ENCODE peak calls at places on chromosomes 12 and 14, in seven cellular contexts. One of them, this sample, is unnamed.

GRCh38 chr12:51430196-51430895 is 5.7 kb downstream of the SLC4A8 start:
- DNase-seq in neuronal stem cell: no peak
- DNase-seq in H9: no peak
- DNase-seq in IMR-90: no peak
- DNase-seq in mesendoderm: no peak
- DNase-seq in H1: no peak
- DNase-seq in trophoblast cell: no peak
- DNase-seq in this sample: no peak

GRCh38 chr14:55103005-55103640 is 25.9 kb upstream of the LGALS3 start:
- DNase-seq in neuronal stem cell: peak
- DNase-seq in H9: peak
- DNase-seq in IMR-90: peak
- DNase-seq in mesendoderm: peak
- DNase-seq in H1: peak
- DNase-seq in trophoblast cell: peak
- DNase-seq in this sample: peak

GRCh38 chr14:102591372-102591943 is 991 bp upstream of the RCOR1 start:
- DNase-seq in neuronal stem cell: no peak
- DNase-seq in H9: no peak
- DNase-seq in IMR-90: peak
- DNase-seq in mesendoderm: no peak
- DNase-seq in H1: no peak
- DNase-seq in trophoblast cell: no peak
- DNase-seq in this sample: peak

GRCh38 chr12:42585175-42585845 is 4.2 kb downstream of the PRICKLE1 start:
- DNase-seq in neuronal stem cell: no peak
- DNase-seq in H9: no peak
- DNase-seq in IMR-90: no peak
- DNase-seq in mesendoderm: no peak
- DNase-seq in H1: no peak
- DNase-seq in trophoblast cell: no peak
- DNase-seq in this sample: no peak

GRCh38 chr12:42238240-42239140 is at the start of gene YAF2:
- DNase-seq in neuronal stem cell: peak
- DNase-seq in H9: peak
- DNase-seq in IMR-90: peak
- DNase-seq in mesendoderm: peak
- DNase-seq in H1: no peak
- DNase-seq in trophoblast cell: peak
- DNase-seq in this sample: peak

GRCh38 chr12:94174576-94174975 is 26.2 kb downstream of the PLXNC1 start:
- DNase-seq in neuronal stem cell: no peak
- DNase-seq in H9: no peak
- DNase-seq in IMR-90: no peak
- DNase-seq in mesendoderm: no peak
- DNase-seq in H1: no peak
- DNase-seq in trophoblast cell: no peak
- DNase-seq in this sample: no peak

GRCh38 chr12:113860950-113861349 is 105.2 kb downstream of the RBM19 start:
- DNase-seq in neuronal stem cell: no peak
- DNase-seq in H9: peak
- DNase-seq in IMR-90: peak
- DNase-seq in mesendoderm: peak
- DNase-seq in H1: no peak
- DNase-seq in trophoblast cell: peak
- DNase-seq in this sample: peak

GRCh38 chr12:111792155-111792876 is 25.6 kb downstream of the ALDH2 start:
- DNase-seq in neuronal stem cell: no peak
- DNase-seq in H9: peak
- DNase-seq in IMR-90: peak
- DNase-seq in mesendoderm: no peak
- DNase-seq in H1: no peak
- DNase-seq in trophoblast cell: no peak
- DNase-seq in this sample: no peak

GRCh38 chr14:44657153-44657552 is 150.1 kb upstream of the FSCB start:
- DNase-seq in neuronal stem cell: no peak
- DNase-seq in H9: no peak
- DNase-seq in IMR-90: no peak
- DNase-seq in mesendoderm: no peak
- DNase-seq in H1: no peak
- DNase-seq in trophoblast cell: no peak
- DNase-seq in this sample: no peak

GRCh38 chr12:120678572-120678971 is 8.4 kb upstream of the MLEC start:
- DNase-seq in neuronal stem cell: no peak
- DNase-seq in H9: no peak
- DNase-seq in IMR-90: no peak
- DNase-seq in mesendoderm: no peak
- DNase-seq in H1: no peak
- DNase-seq in trophoblast cell: no peak
- DNase-seq in this sample: no peak

GRCh38 chr14:106622200-106622745 is 1095.9 kb downstream of the TMEM121 start:
- DNase-seq in neuronal stem cell: no peak
- DNase-seq in H9: no peak
- DNase-seq in IMR-90: no peak
- DNase-seq in mesendoderm: no peak
- DNase-seq in H1: no peak
- DNase-seq in trophoblast cell: no peak
- DNase-seq in this sample: no peak

GRCh38 chr14:73462078-73462715 is 3.9 kb upstream of the NUMB start:
- DNase-seq in neuronal stem cell: no peak
- DNase-seq in H9: no peak
- DNase-seq in IMR-90: peak
- DNase-seq in mesendoderm: peak
- DNase-seq in H1: no peak
- DNase-seq in trophoblast cell: no peak
- DNase-seq in this sample: peak

GRCh38 chr12:132375747-132376463 is 46.5 kb upstream of the GALNT9 start:
- DNase-seq in neuronal stem cell: no peak
- DNase-seq in H9: no peak
- DNase-seq in IMR-90: no peak
- DNase-seq in mesendoderm: no peak
- DNase-seq in H1: no peak
- DNase-seq in trophoblast cell: peak
- DNase-seq in this sample: no peak

GRCh38 chr12:268483-268840 is 5.8 kb upstream of the SLC6A13 start:
- DNase-seq in neuronal stem cell: no peak
- DNase-seq in H9: no peak
- DNase-seq in IMR-90: no peak
- DNase-seq in mesendoderm: no peak
- DNase-seq in H1: no peak
- DNase-seq in trophoblast cell: no peak
- DNase-seq in this sample: no peak

GRCh38 chr12:269216-269615 is 6.6 kb upstream of the SLC6A13 start:
- DNase-seq in neuronal stem cell: no peak
- DNase-seq in H9: no peak
- DNase-seq in IMR-90: peak
- DNase-seq in mesendoderm: no peak
- DNase-seq in H1: no peak
- DNase-seq in trophoblast cell: no peak
- DNase-seq in this sample: no peak

GRCh38 chr12:267581-268482 is 5.2 kb upstream of the SLC6A13 start:
- DNase-seq in neuronal stem cell: no peak
- DNase-seq in H9: no peak
- DNase-seq in IMR-90: peak
- DNase-seq in mesendoderm: no peak
- DNase-seq in H1: no peak
- DNase-seq in trophoblast cell: no peak
- DNase-seq in this sample: no peak

GRCh38 chr12:272942-273906 is 10.6 kb upstream of the SLC6A13 start:
- DNase-seq in neuronal stem cell: no peak
- DNase-seq in H9: no peak
- DNase-seq in IMR-90: no peak
- DNase-seq in mesendoderm: no peak
- DNase-seq in H1: no peak
- DNase-seq in trophoblast cell: no peak
- DNase-seq in this sample: no peak

GRCh38 chr12:271165-271564 is 8.5 kb upstream of the SLC6A13 start:
- DNase-seq in neuronal stem cell: no peak
- DNase-seq in H9: no peak
- DNase-seq in IMR-90: no peak
- DNase-seq in mesendoderm: no peak
- DNase-seq in H1: no peak
- DNase-seq in trophoblast cell: no peak
- DNase-seq in this sample: no peak
- H2BK5ac ChIP-seq in neuronal stem cell: no peak
- H2BK5ac ChIP-seq in H9: no peak
- H2BK5ac ChIP-seq in IMR-90: no peak
- H2BK5ac ChIP-seq in mesendoderm: no peak
- H2BK5ac ChIP-seq in H1: no peak
- H2BK5ac ChIP-seq in trophoblast cell: no peak
- H2BK5ac ChIP-seq in this sample: no peak

GRCh38 chr14:60344751-60345150 is 95.7 kb downstream of the PPM1A start:
- DNase-seq in neuronal stem cell: no peak
- DNase-seq in H9: no peak
- DNase-seq in IMR-90: no peak
- DNase-seq in mesendoderm: no peak
- DNase-seq in H1: no peak
- DNase-seq in trophoblast cell: no peak
- DNase-seq in this sample: no peak
- H2BK5ac ChIP-seq in neuronal stem cell: no peak
- H2BK5ac ChIP-seq in H9: no peak
- H2BK5ac ChIP-seq in IMR-90: no peak
- H2BK5ac ChIP-seq in mesendoderm: no peak
- H2BK5ac ChIP-seq in H1: no peak
- H2BK5ac ChIP-seq in trophoblast cell: no peak
- H2BK5ac ChIP-seq in this sample: no peak

GRCh38 chr14:79193689-79194477 is 1017.4 kb downstream of the DIO2 start:
- DNase-seq in neuronal stem cell: no peak
- DNase-seq in H9: no peak
- DNase-seq in IMR-90: no peak
- DNase-seq in mesendoderm: no peak
- DNase-seq in H1: no peak
- DNase-seq in trophoblast cell: peak
- DNase-seq in this sample: no peak
- H2BK5ac ChIP-seq in neuronal stem cell: no peak
- H2BK5ac ChIP-seq in H9: no peak
- H2BK5ac ChIP-seq in IMR-90: no peak
- H2BK5ac ChIP-seq in mesendoderm: no peak
- H2BK5ac ChIP-seq in H1: no peak
- H2BK5ac ChIP-seq in trophoblast cell: no peak
- H2BK5ac ChIP-seq in this sample: no peak

GRCh38 chr14:53549956-53550355 is 396.8 kb upstream of the DDHD1 start:
- DNase-seq in neuronal stem cell: no peak
- DNase-seq in H9: no peak
- DNase-seq in IMR-90: no peak
- DNase-seq in mesendoderm: peak
- DNase-seq in H1: no peak
- DNase-seq in trophoblast cell: peak
- DNase-seq in this sample: no peak
- H2BK5ac ChIP-seq in neuronal stem cell: no peak
- H2BK5ac ChIP-seq in H9: no peak
- H2BK5ac ChIP-seq in IMR-90: no peak
- H2BK5ac ChIP-seq in mesendoderm: peak
- H2BK5ac ChIP-seq in H1: no peak
- H2BK5ac ChIP-seq in trophoblast cell: no peak
- H2BK5ac ChIP-seq in this sample: no peak

DNA sequence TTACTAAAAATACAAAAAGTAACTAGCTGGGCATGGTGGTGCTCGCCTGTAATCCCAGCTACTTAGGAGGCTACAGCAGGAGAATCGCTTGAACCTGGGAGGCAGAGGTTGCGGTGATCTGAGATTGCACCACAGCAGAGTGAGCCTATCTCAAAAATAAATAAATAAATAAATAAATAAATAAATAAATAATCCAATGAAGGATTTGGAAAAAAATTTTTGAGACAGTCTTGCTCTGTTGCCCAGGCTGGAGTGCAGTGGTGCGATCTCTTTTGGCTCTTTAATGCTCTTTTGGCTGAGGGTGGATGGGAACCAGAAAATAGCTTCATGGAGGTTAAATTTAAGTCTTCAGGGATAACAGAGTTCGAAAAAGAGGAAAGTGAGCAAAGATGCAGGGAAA is 11.7 kb downstream of the ATP5MC2 start:
- DNase-seq in neuronal stem cell: no peak
- DNase-seq in H9: no peak
- DNase-seq in IMR-90: no peak
- DNase-seq in mesendoderm: no peak
- DNase-seq in H1: no peak
- DNase-seq in trophoblast cell: no peak
- DNase-seq in this sample: no peak
- H2BK5ac ChIP-seq in neuronal stem cell: no peak
- H2BK5ac ChIP-seq in H9: no peak
- H2BK5ac ChIP-seq in IMR-90: no peak
- H2BK5ac ChIP-seq in mesendoderm: no peak
- H2BK5ac ChIP-seq in H1: no peak
- H2BK5ac ChIP-seq in trophoblast cell: no peak
- H2BK5ac ChIP-seq in this sample: no peak